ENCODE peak calls at places on chromosomes 16 and 17, in four cellular contexts. X is AG10803, U is cardiac fibroblast, W is GM12865. I is an unnamed sample.

GRCh38 chr17:49016775-49017463 is 19.7 kb downstream of the IGF2BP1 start:
- DNase-seq in X (peak; percentile 82), U (peak; percentile 65), W (no peak), I (peak; percentile 55)

GRCh38 chr17:10477701-10478100 is 8.3 kb upstream of the MYH4 start:
- DNase-seq in X (no peak), U (no peak), W (no peak), I (no peak)

GRCh38 chr17:58364270-58364942 is 12.4 kb upstream of the SUPT4H1 start:
- DNase-seq in X (no peak), U (no peak), W (no peak), I (no peak)

GRCh38 chr17:3672571-3672970 is 4.0 kb downstream of the EMC6 start:
- DNase-seq in X (no peak), U (no peak), W (no peak), I (no peak)

GRCh38 chr17:69525920-69526841 is 111.7 kb downstream of the MAP2K6 start:
- DNase-seq in X (peak; percentile 68), U (peak; percentile 83), W (peak; percentile 69), I (peak; percentile 73)

GRCh38 chr17:56616239-56616638 is 22.7 kb downstream of the NOG start:
- DNase-seq in X (no peak), U (no peak), W (no peak), I (no peak)

GRCh38 chr16:84739349-84740124 is 39.7 kb downstream of the USP10 start:
- DNase-seq in X (peak; percentile 91), U (peak; percentile 92), W (no peak), I (peak; percentile 96)

GRCh38 chr17:79851461-79851817 is 12.2 kb upstream of the CBX4 start:
- DNase-seq in X (no peak), U (no peak), W (no peak), I (no peak)

GRCh38 chr17:77834170-77835115 is 124.1 kb upstream of the TNRC6C start:
- DNase-seq in X (peak; percentile 75), U (peak; percentile 83), W (peak; percentile 59), I (peak; percentile 86)

GRCh38 chr17:43803758-43804157 is 23.5 kb downstream of the CFAP97D1 start:
- DNase-seq in X (no peak), U (no peak), W (no peak), I (no peak)

GRCh38 chr17:13437966-13438779 is 163.6 kb downstream of the HS3ST3A1 start:
- DNase-seq in X (no peak), U (peak; percentile 54), W (no peak), I (peak; percentile 53)

GRCh38 chr16:66228791-66229190 is 137.7 kb upstream of the CDH5 start:
- DNase-seq in X (peak; percentile 10), U (peak; percentile 63), W (no peak), I (peak; percentile 55)

GRCh38 chr16:58002936-58003335 is 1.7 kb downstream of the USB1 start:
- DNase-seq in X (no peak), U (no peak), W (no peak), I (no peak)

GRCh38 chr17:79388556-79389295 is 222.1 kb downstream of the RBFOX3 start:
- DNase-seq in X (peak; percentile 38), U (peak; percentile 49), W (peak; percentile 48), I (peak; percentile 27)

GRCh38 chr17:39968731-39969130 is 5.9 kb downstream of the GSDMA start:
- DNase-seq in X (no peak), U (no peak), W (no peak), I (no peak)

GRCh38 chr17:81821603-81822311 is 11.3 kb downstream of the MCRIP1 start:
- DNase-seq in X (peak; percentile 73), U (peak; percentile 56), W (no peak), I (peak; percentile 66)

GRCh38 chr17:9729735-9730420 is 61.5 kb downstream of the DHRS7C start:
- DNase-seq in X (peak; percentile 6), U (peak; percentile 2), W (no peak), I (peak; percentile 5)

GRCh38 chr17:70080541-70081347 is 5.7 kb downstream of the KCNJ16 start:
- DNase-seq in X (peak; percentile 76), U (peak; percentile 73), W (no peak), I (peak; percentile 67)

DNA sequence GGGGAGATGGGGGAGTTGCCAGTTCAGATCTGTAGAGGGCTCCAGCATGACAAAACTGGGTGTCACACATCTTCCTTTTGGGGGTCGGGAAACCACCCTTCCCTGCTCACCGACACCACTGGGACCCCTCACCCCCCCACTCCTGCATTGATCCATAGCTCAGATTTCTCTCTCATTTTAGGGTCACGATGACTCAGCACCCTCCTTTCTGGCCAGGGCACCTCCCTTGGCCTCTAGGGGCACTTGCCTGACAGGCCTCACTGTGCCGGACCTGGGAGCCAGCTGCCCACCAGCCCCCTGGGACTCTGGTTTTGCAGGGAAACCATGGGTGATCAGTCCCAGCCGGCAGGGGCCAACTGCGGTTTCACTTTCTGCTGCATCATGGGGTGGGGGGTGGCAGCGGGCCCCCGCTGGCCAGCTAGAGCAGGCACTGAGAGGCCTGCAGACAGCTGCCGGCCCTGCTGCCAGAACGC is 239.4 kb downstream of the MRTFB start:
- DNase-seq in X (peak; percentile 68), U (peak; percentile 44), W (peak; percentile 95), I (peak; percentile 55)
- TF ChIP-seq CTCF in X (peak; percentile 29), U (no peak), W (peak; percentile 50), I (no peak)

DNA sequence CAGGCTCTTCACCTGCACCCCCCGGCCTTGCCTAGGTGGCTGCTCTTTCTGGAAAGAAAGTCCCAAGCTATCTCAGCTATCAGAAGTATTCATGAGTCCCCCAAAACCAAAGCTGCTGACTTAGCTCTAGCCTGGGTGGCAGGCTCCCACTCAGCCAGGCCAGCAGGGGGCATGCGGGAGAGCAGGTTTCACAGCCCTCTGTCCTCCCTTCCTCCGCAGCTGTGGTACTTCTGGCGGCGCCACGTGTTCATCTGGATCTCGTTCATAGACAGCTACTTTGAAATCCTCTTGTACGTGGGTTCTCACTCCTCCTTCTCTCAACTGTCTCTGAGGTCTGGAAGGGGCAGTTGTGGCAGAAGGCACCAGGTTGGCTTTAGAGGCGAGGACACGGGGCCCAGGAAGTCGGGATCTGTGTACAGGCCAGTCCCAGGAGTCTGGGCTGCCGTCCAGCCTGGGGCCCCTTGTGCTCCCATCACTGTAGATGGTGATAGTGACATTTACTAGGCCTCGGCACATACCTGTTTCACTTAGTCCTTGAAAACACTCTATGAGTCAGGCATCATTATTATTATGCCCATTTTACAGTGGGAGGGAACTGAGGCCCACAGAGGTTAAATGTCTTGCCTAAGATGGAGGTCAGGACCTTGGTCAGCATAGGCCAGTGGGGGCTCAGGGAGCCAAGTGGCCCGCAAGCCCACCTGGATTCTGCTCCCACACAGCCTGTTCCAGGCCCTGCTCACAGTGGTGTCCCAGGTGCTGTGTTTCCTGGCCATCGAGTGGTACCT is 12.9 kb downstream of the TRPV2 start:
- DNase-seq in X (peak; percentile 71), U (peak; percentile 60), W (no peak), I (peak; percentile 68)
- TF ChIP-seq CTCF in X (peak; percentile 79), U (peak; percentile 85), W (peak; percentile 49), I (peak; percentile 81)

GRCh38 chr16:68289202-68289601 is 21.5 kb downstream of the SLC7A6OS start:
- DNase-seq in X (no peak), U (no peak), W (no peak), I (no peak)
- TF ChIP-seq CTCF in X (no peak), U (no peak), W (no peak), I (no peak)

GRCh38 chr16:30660424-30661251 is 2.4 kb downstream of the FBRS start:
- DNase-seq in X (no peak), U (peak; percentile 61), W (peak; percentile 86), I (peak; percentile 54)

GRCh38 chr16:30659507-30660423 is 1.5 kb downstream of the FBRS start:
- DNase-seq in X (peak; percentile 28), U (peak; percentile 16), W (peak; percentile 66), I (no peak)

GRCh38 chr16:30656974-30657865 is 1.0 kb upstream of the FBRS start:
- DNase-seq in X (no peak), U (no peak), W (no peak), I (no peak)

GRCh38 chr16:30657866-30658730 is at the start of gene FBRS:
- DNase-seq in X (peak; percentile 100), U (peak; percentile 100), W (peak; percentile 100), I (peak; percentile 100)

DNA sequence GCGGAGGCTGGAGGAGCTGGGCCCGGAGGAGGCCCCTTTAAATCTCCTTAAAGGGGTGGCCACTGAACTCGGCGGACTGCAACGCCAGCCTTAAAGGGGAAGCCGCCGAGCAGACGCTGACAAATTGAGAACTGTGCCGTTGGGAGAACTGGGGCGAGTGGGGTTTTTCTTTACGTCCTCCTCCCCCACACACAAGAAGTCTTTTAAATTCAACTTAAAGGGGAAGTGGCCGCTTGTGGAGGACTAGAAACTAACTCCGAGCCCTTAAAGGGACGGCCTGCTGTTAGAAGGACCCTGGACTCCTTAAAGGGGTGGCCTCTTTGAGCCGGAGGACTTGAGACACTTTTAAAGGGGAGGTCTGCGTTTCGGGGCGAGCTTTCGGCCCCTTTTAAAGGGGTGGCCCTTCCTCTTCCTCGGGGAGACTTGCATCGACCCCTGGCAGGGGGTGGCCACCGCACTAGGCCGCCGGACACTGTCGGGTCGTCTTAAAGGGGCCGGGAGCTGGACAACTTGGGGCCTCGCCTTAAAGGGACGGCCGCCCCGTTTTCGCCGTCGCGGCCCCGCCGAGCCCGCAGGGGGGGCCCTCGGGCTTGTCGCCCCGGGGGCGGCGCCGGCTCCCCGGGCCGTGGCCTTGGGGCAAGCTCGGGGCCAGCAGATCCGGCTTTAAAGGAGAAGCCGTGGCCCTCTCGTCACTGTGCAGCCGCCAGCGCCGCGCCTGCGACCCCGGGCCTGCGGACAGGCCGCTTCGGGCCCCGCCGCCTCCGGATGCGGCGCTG is 688 bp downstream of the FBRS start:
- DNase-seq in X (peak; percentile 98), U (peak; percentile 98), W (peak; percentile 99), I (peak; percentile 95)
- TF ChIP-seq CTCF in X (no peak), U (no peak), W (peak; percentile 20), I (no peak)

DNA sequence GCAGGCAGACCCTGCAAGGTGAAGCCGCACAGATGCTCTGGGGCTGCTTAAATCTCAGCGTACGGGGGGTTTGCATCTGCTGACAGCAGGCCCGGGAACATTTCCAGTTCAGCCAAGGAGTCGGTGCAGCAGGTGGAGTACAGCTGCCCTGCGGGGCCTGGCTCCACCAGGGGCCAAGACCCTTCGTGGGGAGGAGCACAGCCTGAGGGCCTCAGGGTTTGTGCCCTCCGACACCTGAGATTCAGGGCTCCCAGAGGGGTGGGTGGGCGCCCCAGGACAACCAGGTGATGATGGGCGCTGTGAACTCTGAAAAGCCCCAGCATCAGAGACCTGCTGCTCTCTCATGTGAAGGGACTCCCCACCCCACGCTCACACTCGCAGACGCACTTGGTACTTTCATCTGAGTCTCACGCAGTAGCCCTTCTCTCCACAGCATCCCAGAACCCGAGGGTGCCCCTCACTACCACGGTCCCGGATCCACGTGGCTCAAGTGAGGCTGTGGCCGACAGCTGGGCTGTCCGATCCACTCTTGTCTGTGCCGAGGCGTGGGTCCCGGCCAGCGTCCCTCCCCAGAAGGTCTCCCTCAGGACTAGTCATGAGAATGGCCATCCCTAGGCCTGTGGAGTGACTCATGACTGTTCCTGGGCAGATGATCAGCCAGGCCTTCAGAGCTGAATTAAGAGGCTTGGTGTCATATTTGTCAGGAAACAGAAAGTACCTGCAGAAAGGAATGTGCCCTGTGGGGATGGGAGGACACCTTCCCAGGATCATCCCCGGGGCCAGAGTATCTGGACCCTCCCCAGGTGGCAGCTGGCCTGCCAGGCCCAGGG is 29.6 kb downstream of the ACSF3 start:
- DNase-seq in X (no peak), U (no peak), W (no peak), I (peak; percentile 20)
- TF ChIP-seq CTCF in X (no peak), U (no peak), W (no peak), I (no peak)

DNA sequence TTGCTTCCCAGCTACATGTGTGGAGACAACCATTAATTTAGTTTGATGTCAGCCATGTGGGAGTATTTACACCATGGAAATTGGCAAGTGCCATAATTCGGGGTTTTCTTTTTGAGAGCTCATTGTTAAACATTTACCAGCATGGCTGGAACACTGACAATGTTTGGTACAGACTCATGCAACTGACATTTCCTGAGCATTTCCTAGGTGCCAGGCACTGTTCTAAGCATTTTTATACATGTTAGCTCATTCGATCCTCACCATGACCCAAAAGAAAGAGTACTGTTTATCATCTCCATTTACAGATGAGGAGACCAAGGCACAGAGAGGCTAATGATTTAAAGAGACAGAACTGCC is 86.9 kb downstream of the FOXL1 start:
- DNase-seq in X (peak; percentile 87), U (peak; percentile 95), W (no peak), I (peak; percentile 97)
- TF ChIP-seq CTCF in X (no peak), U (no peak), W (no peak), I (no peak)

I was measured in fibroblast of mammary gland.